ENCODE peak calls at places on chromosomes 3 and 15, in ten cellular contexts. One of them, this sample, is unnamed.
A peak's percentile ranks its signal among the peaks of the same experiment; 100 is the strongest.

GRCh38 chr3:178174201-178174880 is 361.9 kb upstream of the KCNMB2 start:
- DNase-seq in endothelial cell: no peak
- DNase-seq in stomach: no peak
- DNase-seq in CD4-positive, alpha-beta T cell: no peak
- DNase-seq in uterus: no peak
- DNase-seq in cardiac fibroblast: no peak
- DNase-seq in omental fat pad: no peak
- DNase-seq in colonic mucosa: no peak
- DNase-seq in AG04450: no peak
- DNase-seq in IMR-90: no peak
- DNase-seq in this sample: no peak

GRCh38 chr3:108088146-108088545 is 2.7 kb downstream of the CD47 start:
- DNase-seq in endothelial cell: no peak
- DNase-seq in stomach: no peak
- DNase-seq in CD4-positive, alpha-beta T cell: no peak
- DNase-seq in uterus: no peak
- DNase-seq in cardiac fibroblast: no peak
- DNase-seq in omental fat pad: no peak
- DNase-seq in colonic mucosa: no peak
- DNase-seq in AG04450: no peak
- DNase-seq in IMR-90: no peak
- DNase-seq in this sample: no peak

GRCh38 chr3:190305406-190305805 is 16.8 kb downstream of the CLDN1 start:
- DNase-seq in endothelial cell: no peak
- DNase-seq in stomach: no peak
- DNase-seq in CD4-positive, alpha-beta T cell: no peak
- DNase-seq in uterus: no peak
- DNase-seq in cardiac fibroblast: peak; percentile 60
- DNase-seq in omental fat pad: no peak
- DNase-seq in colonic mucosa: no peak
- DNase-seq in AG04450: no peak
- DNase-seq in IMR-90: no peak
- DNase-seq in this sample: no peak

GRCh38 chr3:188003188-188004171 is 150.5 kb upstream of the LPP start:
- DNase-seq in endothelial cell: no peak
- DNase-seq in stomach: peak; percentile 37
- DNase-seq in CD4-positive, alpha-beta T cell: no peak
- DNase-seq in uterus: no peak
- DNase-seq in cardiac fibroblast: no peak
- DNase-seq in omental fat pad: no peak
- DNase-seq in colonic mucosa: peak; percentile 48
- DNase-seq in AG04450: no peak
- DNase-seq in IMR-90: no peak
- DNase-seq in this sample: no peak

GRCh38 chr15:20310603-20311002 is 231.0 kb downstream of the GOLGA6L6 start:
- DNase-seq in endothelial cell: no peak
- DNase-seq in stomach: no peak
- DNase-seq in CD4-positive, alpha-beta T cell: no peak
- DNase-seq in uterus: no peak
- DNase-seq in cardiac fibroblast: no peak
- DNase-seq in omental fat pad: no peak
- DNase-seq in colonic mucosa: no peak
- DNase-seq in AG04450: no peak
- DNase-seq in IMR-90: no peak
- DNase-seq in this sample: no peak

GRCh38 chr3:173719585-173719984 is 322.0 kb downstream of the NLGN1 start:
- DNase-seq in endothelial cell: no peak
- DNase-seq in stomach: no peak
- DNase-seq in CD4-positive, alpha-beta T cell: no peak
- DNase-seq in uterus: no peak
- DNase-seq in cardiac fibroblast: no peak
- DNase-seq in omental fat pad: no peak
- DNase-seq in colonic mucosa: no peak
- DNase-seq in AG04450: no peak
- DNase-seq in IMR-90: no peak
- DNase-seq in this sample: no peak

GRCh38 chr3:10342781-10343180 is 21.9 kb upstream of the SEC13 start:
- DNase-seq in endothelial cell: no peak
- DNase-seq in stomach: no peak
- DNase-seq in CD4-positive, alpha-beta T cell: no peak
- DNase-seq in uterus: no peak
- DNase-seq in cardiac fibroblast: no peak
- DNase-seq in omental fat pad: no peak
- DNase-seq in colonic mucosa: no peak
- DNase-seq in AG04450: no peak
- DNase-seq in IMR-90: no peak
- DNase-seq in this sample: no peak

GRCh38 chr3:196962930-196963259 is 5.7 kb downstream of the PIGZ start:
- DNase-seq in endothelial cell: no peak
- DNase-seq in stomach: no peak
- DNase-seq in CD4-positive, alpha-beta T cell: no peak
- DNase-seq in uterus: no peak
- DNase-seq in cardiac fibroblast: no peak
- DNase-seq in omental fat pad: no peak
- DNase-seq in colonic mucosa: no peak
- DNase-seq in AG04450: no peak
- DNase-seq in IMR-90: no peak
- DNase-seq in this sample: no peak

GRCh38 chr15:60819860-60820259 is 340.9 kb upstream of the ICE2 start:
- DNase-seq in endothelial cell: no peak
- DNase-seq in stomach: no peak
- DNase-seq in CD4-positive, alpha-beta T cell: no peak
- DNase-seq in uterus: no peak
- DNase-seq in cardiac fibroblast: no peak
- DNase-seq in omental fat pad: no peak
- DNase-seq in colonic mucosa: no peak
- DNase-seq in AG04450: no peak
- DNase-seq in IMR-90: no peak
- DNase-seq in this sample: no peak

GRCh38 chr3:129004639-129005295 is 3.7 kb downstream of the EFCC1 start:
- DNase-seq in endothelial cell: no peak
- DNase-seq in stomach: no peak
- DNase-seq in CD4-positive, alpha-beta T cell: no peak
- DNase-seq in uterus: no peak
- DNase-seq in cardiac fibroblast: no peak
- DNase-seq in omental fat pad: no peak
- DNase-seq in colonic mucosa: peak; percentile 52
- DNase-seq in AG04450: no peak
- DNase-seq in IMR-90: no peak
- DNase-seq in this sample: no peak

GRCh38 chr3:146640361-146640760 is 35.2 kb upstream of the PLSCR5 start:
- DNase-seq in endothelial cell: no peak
- DNase-seq in stomach: no peak
- DNase-seq in CD4-positive, alpha-beta T cell: no peak
- DNase-seq in uterus: no peak
- DNase-seq in cardiac fibroblast: no peak
- DNase-seq in omental fat pad: no peak
- DNase-seq in colonic mucosa: no peak
- DNase-seq in AG04450: no peak
- DNase-seq in IMR-90: no peak
- DNase-seq in this sample: no peak

GRCh38 chr3:128613083-128613829 is 37.4 kb downstream of the RPN1 start:
- DNase-seq in endothelial cell: no peak
- DNase-seq in stomach: no peak
- DNase-seq in CD4-positive, alpha-beta T cell: no peak
- DNase-seq in uterus: no peak
- DNase-seq in cardiac fibroblast: no peak
- DNase-seq in omental fat pad: no peak
- DNase-seq in colonic mucosa: no peak
- DNase-seq in AG04450: no peak
- DNase-seq in IMR-90: no peak
- DNase-seq in this sample: no peak

GRCh38 chr3:84998545-84998944 is 39.8 kb downstream of the CADM2 start:
- DNase-seq in endothelial cell: no peak
- DNase-seq in stomach: no peak
- DNase-seq in CD4-positive, alpha-beta T cell: no peak
- DNase-seq in uterus: no peak
- DNase-seq in cardiac fibroblast: no peak
- DNase-seq in omental fat pad: no peak
- DNase-seq in colonic mucosa: no peak
- DNase-seq in AG04450: no peak
- DNase-seq in IMR-90: no peak
- DNase-seq in this sample: no peak

DNA sequence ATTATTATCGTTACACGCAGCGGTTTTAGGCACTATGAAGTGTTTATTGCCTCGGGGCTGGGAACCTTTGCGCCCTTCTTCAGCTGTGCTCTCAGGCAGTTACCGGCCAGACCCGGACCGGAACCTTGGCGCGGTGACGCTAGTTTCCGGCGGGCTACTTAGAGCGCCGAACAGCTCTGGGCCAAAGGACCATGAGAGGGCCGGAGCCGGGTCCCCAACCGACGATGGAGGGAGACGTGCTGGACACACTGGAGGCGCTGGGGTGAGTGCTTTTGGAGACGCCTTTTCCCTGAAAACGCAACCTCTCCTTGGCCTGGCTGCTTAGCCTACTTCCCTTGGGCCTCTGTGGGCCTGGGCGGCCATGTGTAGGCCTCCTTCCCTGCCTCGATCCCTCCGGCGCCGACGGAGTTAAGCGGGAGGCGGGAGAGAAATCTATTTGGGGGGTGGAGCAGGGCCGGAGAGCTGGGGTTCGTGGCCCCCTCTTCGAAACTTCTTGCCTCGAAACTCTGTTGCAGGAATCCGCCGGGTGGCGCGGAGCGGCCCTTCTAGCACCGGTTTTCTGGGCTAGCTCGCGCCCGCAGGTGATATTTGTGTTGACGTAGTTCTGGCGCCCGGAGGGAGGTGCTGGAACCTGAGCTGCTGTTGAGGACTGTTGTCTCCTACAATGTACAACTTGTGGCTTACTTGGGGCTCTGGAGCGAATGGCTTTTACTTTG is at the start of gene FAM98B:
- DNase-seq in endothelial cell: peak; percentile 90
- DNase-seq in stomach: peak; percentile 92
- DNase-seq in CD4-positive, alpha-beta T cell: peak; percentile 82
- DNase-seq in uterus: peak; percentile 89
- DNase-seq in cardiac fibroblast: peak; percentile 93
- DNase-seq in omental fat pad: peak; percentile 68
- DNase-seq in colonic mucosa: peak; percentile 92
- DNase-seq in AG04450: peak; percentile 69
- DNase-seq in IMR-90: peak; percentile 85
- DNase-seq in this sample: peak; percentile 86
- TF ChIP-seq CTCF in endothelial cell: no peak
- TF ChIP-seq CTCF in stomach: no peak
- TF ChIP-seq CTCF in CD4-positive, alpha-beta T cell: no peak
- TF ChIP-seq CTCF in uterus: peak; percentile 6
- TF ChIP-seq CTCF in cardiac fibroblast: no peak
- TF ChIP-seq CTCF in omental fat pad: no peak
- TF ChIP-seq CTCF in colonic mucosa: no peak
- TF ChIP-seq CTCF in AG04450: no peak
- TF ChIP-seq CTCF in IMR-90: peak; percentile 2
- TF ChIP-seq CTCF in this sample: peak; percentile 14

DNA sequence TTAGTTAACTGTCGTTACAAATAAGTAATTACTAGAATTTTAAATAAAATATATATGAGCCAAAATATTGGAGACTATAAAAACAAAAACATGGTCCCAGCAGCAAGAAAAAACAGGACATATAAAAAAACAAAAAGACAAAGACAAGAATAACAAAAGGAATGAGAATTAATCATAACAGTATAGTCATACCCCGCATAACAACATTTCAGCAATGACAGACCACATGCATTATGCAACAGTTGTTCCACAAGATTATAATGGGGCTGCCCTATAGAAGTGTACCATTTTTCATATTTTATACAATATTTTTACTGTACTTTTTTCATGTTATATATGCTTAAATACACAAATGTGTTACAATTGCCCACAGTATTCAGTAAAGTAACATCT is 5.6 kb downstream of the HLTF start:
- DNase-seq in endothelial cell: no peak
- DNase-seq in stomach: no peak
- DNase-seq in CD4-positive, alpha-beta T cell: no peak
- DNase-seq in uterus: no peak
- DNase-seq in cardiac fibroblast: peak; percentile 88
- DNase-seq in omental fat pad: no peak
- DNase-seq in colonic mucosa: no peak
- DNase-seq in AG04450: no peak
- DNase-seq in IMR-90: peak; percentile 28
- DNase-seq in this sample: no peak
- TF ChIP-seq CTCF in endothelial cell: no peak
- TF ChIP-seq CTCF in stomach: no peak
- TF ChIP-seq CTCF in CD4-positive, alpha-beta T cell: no peak
- TF ChIP-seq CTCF in uterus: no peak
- TF ChIP-seq CTCF in cardiac fibroblast: no peak
- TF ChIP-seq CTCF in omental fat pad: no peak
- TF ChIP-seq CTCF in colonic mucosa: no peak
- TF ChIP-seq CTCF in AG04450: no peak
- TF ChIP-seq CTCF in IMR-90: no peak
- TF ChIP-seq CTCF in this sample: no peak

GRCh38 chr3:62052331-62052730 is 321.0 kb downstream of the FEZF2 start:
- DNase-seq in endothelial cell: no peak
- DNase-seq in stomach: no peak
- DNase-seq in CD4-positive, alpha-beta T cell: no peak
- DNase-seq in uterus: no peak
- DNase-seq in cardiac fibroblast: no peak
- DNase-seq in omental fat pad: no peak
- DNase-seq in colonic mucosa: no peak
- DNase-seq in AG04450: no peak
- DNase-seq in IMR-90: no peak
- DNase-seq in this sample: no peak

GRCh38 chr3:62048577-62048976 is 324.8 kb downstream of the FEZF2 start:
- DNase-seq in endothelial cell: no peak
- DNase-seq in stomach: no peak
- DNase-seq in CD4-positive, alpha-beta T cell: no peak
- DNase-seq in uterus: no peak
- DNase-seq in cardiac fibroblast: no peak
- DNase-seq in omental fat pad: no peak
- DNase-seq in colonic mucosa: no peak
- DNase-seq in AG04450: no peak
- DNase-seq in IMR-90: no peak
- DNase-seq in this sample: no peak

GRCh38 chr3:62056603-62057002 is 316.7 kb downstream of the FEZF2 start:
- DNase-seq in endothelial cell: no peak
- DNase-seq in stomach: no peak
- DNase-seq in CD4-positive, alpha-beta T cell: no peak
- DNase-seq in uterus: no peak
- DNase-seq in cardiac fibroblast: no peak
- DNase-seq in omental fat pad: no peak
- DNase-seq in colonic mucosa: no peak
- DNase-seq in AG04450: no peak
- DNase-seq in IMR-90: no peak
- DNase-seq in this sample: no peak

GRCh38 chr3:62049033-62049432 is 324.3 kb downstream of the FEZF2 start:
- DNase-seq in endothelial cell: no peak
- DNase-seq in stomach: no peak
- DNase-seq in CD4-positive, alpha-beta T cell: no peak
- DNase-seq in uterus: no peak
- DNase-seq in cardiac fibroblast: peak; percentile 20
- DNase-seq in omental fat pad: no peak
- DNase-seq in colonic mucosa: no peak
- DNase-seq in AG04450: no peak
- DNase-seq in IMR-90: peak; percentile 6
- DNase-seq in this sample: no peak

GRCh38 chr3:62051506-62051905 is 321.8 kb downstream of the FEZF2 start:
- DNase-seq in endothelial cell: peak; percentile 21
- DNase-seq in stomach: peak; percentile 58
- DNase-seq in CD4-positive, alpha-beta T cell: no peak
- DNase-seq in uterus: no peak
- DNase-seq in cardiac fibroblast: peak; percentile 61
- DNase-seq in omental fat pad: no peak
- DNase-seq in colonic mucosa: peak; percentile 40
- DNase-seq in AG04450: no peak
- DNase-seq in IMR-90: peak; percentile 24
- DNase-seq in this sample: no peak
- TF ChIP-seq CTCF in endothelial cell: peak; percentile 36
- TF ChIP-seq CTCF in stomach: no peak
- TF ChIP-seq CTCF in CD4-positive, alpha-beta T cell: no peak
- TF ChIP-seq CTCF in uterus: no peak
- TF ChIP-seq CTCF in cardiac fibroblast: peak; percentile 39
- TF ChIP-seq CTCF in omental fat pad: no peak
- TF ChIP-seq CTCF in colonic mucosa: peak; percentile 21
- TF ChIP-seq CTCF in AG04450: peak; percentile 41
- TF ChIP-seq CTCF in IMR-90: peak; percentile 39
- TF ChIP-seq CTCF in this sample: peak; percentile 42

GRCh38 chr3:66983101-66983500 is 15.0 kb upstream of the KBTBD8 start:
- DNase-seq in endothelial cell: no peak
- DNase-seq in stomach: no peak
- DNase-seq in CD4-positive, alpha-beta T cell: no peak
- DNase-seq in uterus: no peak
- DNase-seq in cardiac fibroblast: no peak
- DNase-seq in omental fat pad: no peak
- DNase-seq in colonic mucosa: no peak
- DNase-seq in AG04450: no peak
- DNase-seq in IMR-90: no peak
- DNase-seq in this sample: no peak
- TF ChIP-seq CTCF in endothelial cell: peak; percentile 28
- TF ChIP-seq CTCF in stomach: no peak
- TF ChIP-seq CTCF in CD4-positive, alpha-beta T cell: no peak
- TF ChIP-seq CTCF in uterus: no peak
- TF ChIP-seq CTCF in cardiac fibroblast: peak; percentile 8
- TF ChIP-seq CTCF in omental fat pad: no peak
- TF ChIP-seq CTCF in colonic mucosa: no peak
- TF ChIP-seq CTCF in AG04450: peak; percentile 17
- TF ChIP-seq CTCF in IMR-90: no peak
- TF ChIP-seq CTCF in this sample: peak; percentile 31